ENCODE peak calls at places on chromosomes 13 and 19, in five cellular contexts. V is thyroid gland, X is iPS DF 6.9, Q is tibial nerve, M is dorsolateral prefrontal cortex. S is an unnamed sample.

GRCh38 chr13:82758056-82758455 is 1124.2 kb downstream of the SLITRK1 start:
- DNase-seq in V (no peak), X (peak), Q (no peak), M (no peak), S (no peak)

GRCh38 chr19:4298772-4299550 is 3.2 kb downstream of the TMIGD2 start:
- DNase-seq in V (no peak), X (no peak), Q (no peak), M (no peak), S (no peak)

GRCh38 chr13:76764429-76764828 is 121.8 kb downstream of the KCTD12 start:
- DNase-seq in V (peak), X (no peak), Q (peak), M (no peak), S (no peak)

GRCh38 chr19:7395360-7395781 is 46.6 kb downstream of the ARHGEF18 start:
- DNase-seq in V (no peak), X (no peak), Q (no peak), M (no peak), S (no peak)

GRCh38 chr19:13022859-13023636 is 27.8 kb downstream of the NFIX start:
- DNase-seq in V (peak), X (no peak), Q (peak), M (peak), S (peak)

GRCh38 chr19:4115050-4115817 is 8.7 kb downstream of the MAP2K2 start:
- DNase-seq in V (no peak), X (no peak), Q (no peak), M (peak), S (no peak)

GRCh38 chr13:44397766-44398223 is 24.2 kb downstream of the SERP2 start:
- DNase-seq in V (no peak), X (no peak), Q (no peak), M (no peak), S (no peak)

GRCh38 chr19:15587663-15588062 is 27.4 kb upstream of the CYP4F8 start:
- DNase-seq in V (peak), X (no peak), Q (peak), M (no peak), S (no peak)

GRCh38 chr13:55583953-55584593 is 1556.6 kb upstream of the PRR20A start:
- DNase-seq in V (no peak), X (no peak), Q (no peak), M (no peak), S (no peak)

GRCh38 chr13:66723606-66724005 is 506.5 kb downstream of the PCDH9 start:
- DNase-seq in V (no peak), X (no peak), Q (no peak), M (peak), S (no peak)

GRCh38 chr19:51479531-51480331 is 1.4 kb downstream of the CEACAM18 start:
- DNase-seq in V (no peak), X (no peak), Q (no peak), M (no peak), S (no peak)

GRCh38 chr19:15296841-15297415 is 35.4 kb downstream of the BRD4 start:
- DNase-seq in V (peak), X (no peak), Q (no peak), M (no peak), S (no peak)

GRCh38 chr13:37011002-37011401 is 10.4 kb downstream of the EXOSC8 start:
- DNase-seq in V (no peak), X (no peak), Q (no peak), M (no peak), S (no peak)

GRCh38 chr13:78806457-78806856 is 147.5 kb upstream of the OBI1 start:
- DNase-seq in V (no peak), X (no peak), Q (no peak), M (no peak), S (no peak)

GRCh38 chr13:97422118-97423054 is 11.6 kb upstream of the RAP2A start:
- DNase-seq in V (no peak), X (no peak), Q (no peak), M (no peak), S (no peak)

GRCh38 chr13:101452519-101453485 is at the start of gene ITGBL1:
- DNase-seq in V (peak), X (no peak), Q (no peak), M (no peak), S (no peak)

GRCh38 chr13:84870190-84870589 is 929.0 kb downstream of the SLITRK6 start:
- DNase-seq in V (no peak), X (no peak), Q (no peak), M (no peak), S (no peak)

GRCh38 chr13:37905736-37906135 is 36.2 kb upstream of the TRPC4 start:
- DNase-seq in V (no peak), X (no peak), Q (no peak), M (no peak), S (no peak)

GRCh38 chr19:55441692-55442321 is 1.3 kb downstream of the SHISA7 start:
- DNase-seq in V (no peak), X (no peak), Q (no peak), M (no peak), S (no peak)

GRCh38 chr13:44759723-44760360 is 183.7 kb upstream of the TSC22D1 start:
- DNase-seq in V (peak), X (no peak), Q (no peak), M (no peak), S (no peak)

GRCh38 chr13:50650936-50651638 is 192.4 kb downstream of the DLEU7 start:
- DNase-seq in V (no peak), X (no peak), Q (no peak), M (no peak), S (peak)

GRCh38 chr13:102369303-102369702 is 32.5 kb downstream of the FGF14 start:
- DNase-seq in V (no peak), X (no peak), Q (no peak), M (no peak), S (no peak)

GRCh38 chr19:3642987-3643386 is 16.4 kb upstream of the CACTIN start:
- DNase-seq in V (no peak), X (no peak), Q (no peak), M (no peak), S (no peak)

DNA sequence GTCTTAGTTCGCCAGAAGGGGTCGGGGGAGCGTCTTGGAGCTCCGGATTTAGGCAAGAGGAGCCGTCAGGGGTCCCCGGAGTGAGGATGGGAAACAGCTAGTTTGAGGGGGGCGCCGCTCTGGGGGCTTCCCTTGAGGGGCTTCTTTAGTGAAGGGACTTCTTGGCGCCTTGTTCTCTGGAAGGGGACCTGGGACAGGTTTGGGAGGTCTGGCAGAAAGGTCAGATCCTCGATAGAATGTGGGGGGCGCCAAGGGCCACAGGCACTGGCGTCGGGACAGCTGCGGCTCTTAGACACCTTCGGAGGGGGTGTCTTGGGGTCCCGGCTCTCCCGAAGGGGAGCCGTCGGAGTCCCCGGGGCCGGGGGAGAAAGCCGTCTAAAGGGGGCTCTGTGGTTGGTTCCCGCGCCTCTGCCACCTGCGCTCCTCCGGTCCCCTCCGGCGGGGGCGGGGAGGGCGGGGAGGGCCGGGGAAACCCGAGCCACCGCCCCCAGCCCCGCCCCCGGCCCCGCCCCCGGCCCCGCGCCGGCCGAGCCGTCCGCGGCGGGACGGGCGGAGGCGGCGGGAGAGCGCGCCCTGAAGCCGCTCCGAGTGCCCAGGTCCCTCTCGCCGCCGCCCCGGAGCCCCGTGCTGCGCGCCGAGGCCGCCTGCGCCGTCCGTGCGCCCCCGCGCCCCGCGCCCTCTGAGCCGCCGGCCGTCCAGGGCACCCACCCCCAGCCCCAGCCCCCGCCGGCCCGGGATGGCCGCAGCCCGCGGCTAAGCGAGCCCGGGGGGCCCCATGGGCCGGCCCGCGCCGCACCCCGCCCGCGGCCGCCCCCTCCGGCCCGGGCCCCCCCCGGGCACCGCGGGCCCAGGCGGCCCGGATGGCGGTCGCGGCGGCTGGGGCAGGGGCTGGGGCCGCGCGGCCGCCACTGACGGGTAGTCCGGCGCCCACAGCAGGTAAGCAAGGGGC is at the start of gene NRTN:
- DNase-seq in V (no peak), X (no peak), Q (no peak), M (no peak), S (no peak)
- H3K4me3 ChIP-seq in V (no peak), X (peak), Q (peak), M (peak), S (peak)

GRCh38 chr13:29525757-29526156 is 69.7 kb downstream of the SLC7A1 start:
- DNase-seq in V (no peak), X (no peak), Q (no peak), M (no peak), S (no peak)

GRCh38 chr13:29527916-29528315 is 67.6 kb downstream of the SLC7A1 start:
- DNase-seq in V (no peak), X (no peak), Q (no peak), M (no peak), S (no peak)

GRCh38 chr13:29526741-29527140 is 68.7 kb downstream of the SLC7A1 start:
- DNase-seq in V (no peak), X (no peak), Q (no peak), M (no peak), S (no peak)

GRCh38 chr13:29529755-29530154 is 65.7 kb downstream of the SLC7A1 start:
- DNase-seq in V (no peak), X (no peak), Q (no peak), M (no peak), S (no peak)

GRCh38 chr13:29527511-29527910 is 68.0 kb downstream of the SLC7A1 start:
- DNase-seq in V (no peak), X (no peak), Q (no peak), M (no peak), S (no peak)
- H3K4me3 ChIP-seq in V (no peak), X (no peak), Q (no peak), M (no peak), S (no peak)

DNA sequence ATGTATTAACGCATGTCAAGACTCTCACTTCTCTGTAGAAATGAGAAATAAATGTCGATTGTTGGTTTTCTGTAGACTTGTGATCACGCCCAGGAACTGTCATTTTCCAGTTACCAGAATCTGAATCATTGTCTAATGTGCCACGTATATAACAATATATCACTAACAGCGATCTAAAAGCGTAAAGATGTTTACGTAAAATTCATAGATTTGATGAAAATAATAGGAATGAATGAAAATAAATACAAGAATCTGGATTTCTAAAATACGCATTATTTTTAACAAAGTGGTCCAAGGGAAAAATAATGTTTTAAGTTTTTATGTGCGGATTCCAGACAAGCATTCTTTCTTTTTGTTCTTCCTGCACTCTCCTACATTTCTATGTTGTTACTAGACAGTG is 13.9 kb downstream of the CDX2 start:
- DNase-seq in V (no peak), X (no peak), Q (no peak), M (no peak), S (no peak)
- H3K4me3 ChIP-seq in V (no peak), X (no peak), Q (no peak), M (no peak), S (no peak)

GRCh38 chr13:98474761-98475160 is 102.1 kb downstream of the STK24 start:
- DNase-seq in V (no peak), X (no peak), Q (no peak), M (no peak), S (no peak)

GRCh38 chr13:98478134-98479129 is 98.5 kb downstream of the STK24 start:
- DNase-seq in V (no peak), X (no peak), Q (no peak), M (no peak), S (no peak)

GRCh38 chr13:98476106-98476505 is 100.8 kb downstream of the STK24 start:
- DNase-seq in V (no peak), X (no peak), Q (no peak), M (no peak), S (no peak)

GRCh38 chr13:98475521-98475920 is 101.4 kb downstream of the STK24 start:
- DNase-seq in V (no peak), X (peak), Q (no peak), M (no peak), S (no peak)

GRCh38 chr13:98476538-98476966 is 100.4 kb downstream of the STK24 start:
- DNase-seq in V (peak), X (no peak), Q (no peak), M (no peak), S (no peak)
- H3K4me3 ChIP-seq in V (no peak), X (no peak), Q (no peak), M (no peak), S (no peak)

GRCh38 chr13:71873418-71874276 is 6.6 kb upstream of the DACH1 start:
- DNase-seq in V (no peak), X (no peak), Q (no peak), M (no peak), S (no peak)
- H3K4me3 ChIP-seq in V (no peak), X (no peak), Q (no peak), M (no peak), S (no peak)

GRCh38 chr19:17527326-17527725 is 15.9 kb downstream of the PGLS start:
- DNase-seq in V (no peak), X (no peak), Q (no peak), M (no peak), S (no peak)
- H3K4me3 ChIP-seq in V (no peak), X (no peak), Q (no peak), M (no peak), S (no peak)